ENCODE peak calls at places on chromosomes 4 and X, in ten cellular contexts. S, P, Y, T, N, K, E, M, L and Z are unnamed samples.

GRCh38 chrX:34638116-34638515 is 19.0 kb downstream of the TMEM47 start:
- DNase-seq in S (no peak), P (no peak), Y (no peak), T (peak; percentile 15), N (no peak), K (no peak), E (no peak), M (no peak), L (no peak), Z (no peak)

GRCh38 chrX:29634516-29634915 is 580.8 kb upstream of the MAGEB2 start:
- DNase-seq in S (no peak), P (no peak), Y (no peak), T (no peak), N (no peak), K (no peak), E (no peak), M (no peak), L (no peak), Z (no peak)

GRCh38 chr4:105620640-105621323 is 68.4 kb downstream of the ARHGEF38 start:
- DNase-seq in S (no peak), P (no peak), Y (no peak), T (peak; percentile 94), N (no peak), K (no peak), E (no peak), M (no peak), L (no peak), Z (no peak)

GRCh38 chr4:185318679-185319078 is 77.0 kb downstream of the LRP2BP start:
- DNase-seq in S (no peak), P (no peak), Y (no peak), T (peak; percentile 47), N (no peak), K (no peak), E (no peak), M (no peak), L (no peak), Z (no peak)

GRCh38 chrX:152637649-152638442 is at the start of gene GABRQ:
- DNase-seq in S (no peak), P (no peak), Y (no peak), T (no peak), N (no peak), K (no peak), E (no peak), M (no peak), L (no peak), Z (peak; percentile 0)

GRCh38 chr4:132572210-132572609 is 576.9 kb upstream of the PCDH10 start:
- DNase-seq in S (no peak), P (no peak), Y (no peak), T (peak; percentile 43), N (no peak), K (no peak), E (no peak), M (no peak), L (no peak), Z (no peak)

GRCh38 chrX:118847676-118848075 is 24.1 kb downstream of the ZCCHC12 start:
- DNase-seq in S (no peak), P (no peak), Y (no peak), T (peak; percentile 37), N (no peak), K (no peak), E (no peak), M (peak; percentile 10), L (no peak), Z (no peak)

GRCh38 chrX:71540801-71541545 is 8.1 kb downstream of the OGT start:
- DNase-seq in S (no peak), P (no peak), Y (no peak), T (no peak), N (no peak), K (no peak), E (no peak), M (no peak), L (no peak), Z (no peak)

GRCh38 chrX:93420090-93420489 is 253.3 kb downstream of the NAP1L3 start:
- DNase-seq in S (no peak), P (no peak), Y (no peak), T (no peak), N (no peak), K (no peak), E (no peak), M (no peak), L (no peak), Z (no peak)

GRCh38 chr4:164997324-164997723 is 19.9 kb upstream of the TRIM61 start:
- DNase-seq in S (no peak), P (no peak), Y (no peak), T (peak; percentile 35), N (no peak), K (no peak), E (no peak), M (no peak), L (no peak), Z (peak; percentile 4)

GRCh38 chr4:2394544-2394943 is 23.9 kb downstream of the ZFYVE28 start:
- DNase-seq in S (no peak), P (no peak), Y (no peak), T (no peak), N (no peak), K (no peak), E (no peak), M (no peak), L (no peak), Z (no peak)

GRCh38 chr4:23876418-23877089 is 13.3 kb downstream of the PPARGC1A start:
- DNase-seq in S (no peak), P (no peak), Y (no peak), T (no peak), N (no peak), K (no peak), E (no peak), M (no peak), L (no peak), Z (no peak)

GRCh38 chrX:129842510-129843208 is 1.0 kb downstream of the ZDHHC9 start:
- DNase-seq in S (no peak), P (no peak), Y (no peak), T (peak; percentile 5), N (no peak), K (no peak), E (peak; percentile 10), M (no peak), L (peak; percentile 7), Z (no peak)

GRCh38 chr4:39682133-39682532 is 15.8 kb upstream of the UBE2K start:
- DNase-seq in S (no peak), P (no peak), Y (no peak), T (no peak), N (no peak), K (no peak), E (no peak), M (no peak), L (no peak), Z (no peak)

GRCh38 chr4:137610960-137611359 is 78.7 kb upstream of the PCDH18 start:
- DNase-seq in S (no peak), P (no peak), Y (no peak), T (no peak), N (no peak), K (no peak), E (no peak), M (no peak), L (no peak), Z (no peak)

GRCh38 chrX:140672840-140673731 is 36.5 kb upstream of the LINC00632 start:
- DNase-seq in S (no peak), P (no peak), Y (no peak), T (peak; percentile 1), N (no peak), K (no peak), E (no peak), M (no peak), L (no peak), Z (peak; percentile 16)

GRCh38 chr4:166153539-166153938 is 280.5 kb downstream of the TLL1 start:
- DNase-seq in S (no peak), P (no peak), Y (no peak), T (no peak), N (no peak), K (no peak), E (no peak), M (no peak), L (no peak), Z (no peak)

GRCh38 chr4:154230091-154230490 is 261.5 kb downstream of the DCHS2 start:
- DNase-seq in S (no peak), P (no peak), Y (no peak), T (no peak), N (no peak), K (no peak), E (no peak), M (no peak), L (peak; percentile 23), Z (no peak)

GRCh38 chr4:86720508-86721068 is 126.5 kb downstream of the PTPN13 start:
- DNase-seq in S (no peak), P (no peak), Y (no peak), T (peak; percentile 81), N (no peak), K (no peak), E (no peak), M (no peak), L (no peak), Z (no peak)

GRCh38 chrX:150849996-150850720 is 48.3 kb downstream of the CD99L2 start:
- DNase-seq in S (no peak), P (no peak), Y (no peak), T (no peak), N (no peak), K (no peak), E (no peak), M (no peak), L (no peak), Z (no peak)

GRCh38 chr4:149980941-149981340 is 97.3 kb upstream of the DCLK2 start:
- DNase-seq in S (peak; percentile 4), P (peak; percentile 60), Y (no peak), T (peak; percentile 42), N (peak; percentile 61), K (peak; percentile 17), E (peak; percentile 45), M (peak; percentile 63), L (no peak), Z (no peak)

GRCh38 chr4:179485781-179486180 is 2043.5 kb upstream of the AGA start:
- DNase-seq in S (no peak), P (no peak), Y (no peak), T (no peak), N (no peak), K (no peak), E (no peak), M (no peak), L (no peak), Z (no peak)

GRCh38 chr4:7394681-7395451 is 39.9 kb downstream of the PSAPL1 start:
- DNase-seq in S (no peak), P (peak; percentile 9), Y (peak; percentile 32), T (no peak), N (no peak), K (no peak), E (no peak), M (no peak), L (no peak), Z (no peak)

GRCh38 chr4:144574004-144574403 is 72.0 kb upstream of the HHIP start:
- DNase-seq in S (no peak), P (no peak), Y (no peak), T (no peak), N (no peak), K (no peak), E (no peak), M (no peak), L (no peak), Z (no peak)

GRCh38 chr4:44493924-44494323 is 45.3 kb upstream of the KCTD8 start:
- DNase-seq in S (no peak), P (no peak), Y (no peak), T (peak; percentile 51), N (no peak), K (no peak), E (no peak), M (no peak), L (no peak), Z (no peak)

GRCh38 chr4:71230258-71230594 is 108.6 kb upstream of the SLC4A4 start:
- DNase-seq in S (no peak), P (no peak), Y (no peak), T (no peak), N (no peak), K (no peak), E (no peak), M (no peak), L (no peak), Z (no peak)

GRCh38 chr4:71411976-71412375 is 73.2 kb downstream of the SLC4A4 start:
- DNase-seq in S (no peak), P (no peak), Y (no peak), T (no peak), N (no peak), K (no peak), E (no peak), M (no peak), L (peak; percentile 44), Z (no peak)

GRCh38 chrX:71251456-71251973 is 2.4 kb downstream of the ZMYM3 start:
- DNase-seq in S (no peak), P (peak; percentile 32), Y (no peak), T (no peak), N (no peak), K (no peak), E (peak; percentile 34), M (peak; percentile 8), L (no peak), Z (no peak)